ENCODE peak calls at places on chromosomes 2 and 18, in seven cellular contexts. One of them, this sample, is unnamed.

GRCh38 chr2:86621290-86621943 is 2.2 kb downstream of the RNF103 start:
- DNase-seq in A549: no peak
- DNase-seq in HCT116: no peak
- DNase-seq in astrocyte of the spinal cord: peak
- DNase-seq in endodermal cell: no peak
- DNase-seq in OCI-LY7: peak
- DNase-seq in fibroblast of lung: peak
- DNase-seq in this sample: no peak

GRCh38 chr2:82120120-82120519 is 1815.6 kb upstream of the LRRTM1 start:
- DNase-seq in astrocyte of the spinal cord: no peak
- DNase-seq in OCI-LY7: no peak
- DNase-seq in A549: no peak
- DNase-seq in HCT116: no peak
- DNase-seq in endodermal cell: no peak
- DNase-seq in fibroblast of lung: no peak
- DNase-seq in this sample: no peak

GRCh38 chr2:145137211-145137610 is 617.3 kb upstream of the ZEB2 start:
- DNase-seq in astrocyte of the spinal cord: no peak
- DNase-seq in fibroblast of lung: no peak
- DNase-seq in HCT116: no peak
- DNase-seq in endodermal cell: no peak
- DNase-seq in OCI-LY7: no peak
- DNase-seq in A549: no peak
- DNase-seq in this sample: no peak

GRCh38 chr2:68721482-68722071 is 13.0 kb upstream of the ARHGAP25 start:
- DNase-seq in endodermal cell: no peak
- DNase-seq in astrocyte of the spinal cord: no peak
- DNase-seq in A549: no peak
- DNase-seq in fibroblast of lung: no peak
- DNase-seq in OCI-LY7: peak
- DNase-seq in HCT116: peak
- DNase-seq in this sample: no peak

GRCh38 chr18:74775239-74775638 is 177.6 kb downstream of the ZNF407 start:
- DNase-seq in endodermal cell: no peak
- DNase-seq in OCI-LY7: no peak
- DNase-seq in astrocyte of the spinal cord: peak
- DNase-seq in HCT116: no peak
- DNase-seq in fibroblast of lung: peak
- DNase-seq in A549: no peak
- DNase-seq in this sample: no peak

GRCh38 chr2:9757430-9758287 is 85.6 kb upstream of the TAF1B start:
- DNase-seq in astrocyte of the spinal cord: peak
- DNase-seq in OCI-LY7: no peak
- DNase-seq in HCT116: no peak
- DNase-seq in A549: no peak
- DNase-seq in fibroblast of lung: peak
- DNase-seq in endodermal cell: peak
- DNase-seq in this sample: peak

GRCh38 chr18:449374-449773 is 51.1 kb downstream of the COLEC12 start:
- DNase-seq in HCT116: peak
- DNase-seq in OCI-LY7: no peak
- DNase-seq in endodermal cell: peak
- DNase-seq in astrocyte of the spinal cord: no peak
- DNase-seq in A549: no peak
- DNase-seq in fibroblast of lung: no peak
- DNase-seq in this sample: no peak

GRCh38 chr18:49819768-49820662 is 6.7 kb upstream of the ACAA2 start:
- DNase-seq in endodermal cell: no peak
- DNase-seq in HCT116: no peak
- DNase-seq in fibroblast of lung: peak
- DNase-seq in OCI-LY7: no peak
- DNase-seq in A549: no peak
- DNase-seq in astrocyte of the spinal cord: no peak
- DNase-seq in this sample: no peak

GRCh38 chr2:183148967-183149366 is 24.7 kb downstream of the NUP35 start:
- DNase-seq in A549: no peak
- DNase-seq in HCT116: no peak
- DNase-seq in OCI-LY7: no peak
- DNase-seq in fibroblast of lung: no peak
- DNase-seq in endodermal cell: no peak
- DNase-seq in astrocyte of the spinal cord: peak
- DNase-seq in this sample: no peak

GRCh38 chr2:207330912-207331311 is 165.2 kb upstream of the KLF7 start:
- DNase-seq in HCT116: peak
- DNase-seq in endodermal cell: no peak
- DNase-seq in astrocyte of the spinal cord: peak
- DNase-seq in fibroblast of lung: peak
- DNase-seq in A549: peak
- DNase-seq in OCI-LY7: no peak
- DNase-seq in this sample: peak

GRCh38 chr2:160561551-160562280 is 68.1 kb upstream of the RBMS1 start:
- DNase-seq in astrocyte of the spinal cord: peak
- DNase-seq in fibroblast of lung: peak
- DNase-seq in endodermal cell: no peak
- DNase-seq in A549: no peak
- DNase-seq in OCI-LY7: no peak
- DNase-seq in HCT116: no peak
- DNase-seq in this sample: peak

GRCh38 chr2:17758123-17758522 is 4.2 kb downstream of the GEN1 start:
- DNase-seq in A549: no peak
- DNase-seq in fibroblast of lung: no peak
- DNase-seq in HCT116: no peak
- DNase-seq in endodermal cell: no peak
- DNase-seq in OCI-LY7: no peak
- DNase-seq in astrocyte of the spinal cord: no peak
- DNase-seq in this sample: no peak

GRCh38 chr2:100192825-100193224 is 50.4 kb upstream of the AFF3 start:
- DNase-seq in astrocyte of the spinal cord: no peak
- DNase-seq in HCT116: no peak
- DNase-seq in A549: no peak
- DNase-seq in OCI-LY7: no peak
- DNase-seq in endodermal cell: no peak
- DNase-seq in fibroblast of lung: no peak
- DNase-seq in this sample: no peak

GRCh38 chr2:34419856-34420255 is 820.8 kb upstream of the FAM98A start:
- DNase-seq in HCT116: no peak
- DNase-seq in astrocyte of the spinal cord: no peak
- DNase-seq in fibroblast of lung: peak
- DNase-seq in endodermal cell: no peak
- DNase-seq in OCI-LY7: no peak
- DNase-seq in A549: no peak
- DNase-seq in this sample: peak

GRCh38 chr18:48889115-48889941 is 61.4 kb downstream of the SMAD7 start:
- DNase-seq in OCI-LY7: no peak
- DNase-seq in HCT116: no peak
- DNase-seq in astrocyte of the spinal cord: no peak
- DNase-seq in endodermal cell: peak
- DNase-seq in fibroblast of lung: no peak
- DNase-seq in A549: no peak
- DNase-seq in this sample: no peak

GRCh38 chr2:11870584-11870983 is 124.2 kb downstream of the LPIN1 start:
- DNase-seq in fibroblast of lung: no peak
- DNase-seq in astrocyte of the spinal cord: no peak
- DNase-seq in OCI-LY7: no peak
- DNase-seq in endodermal cell: no peak
- DNase-seq in HCT116: no peak
- DNase-seq in A549: no peak
- DNase-seq in this sample: no peak
- H3K4me3 ChIP-seq in fibroblast of lung: no peak
- H3K4me3 ChIP-seq in astrocyte of the spinal cord: no peak
- H3K4me3 ChIP-seq in OCI-LY7: no peak
- H3K4me3 ChIP-seq in endodermal cell: no peak
- H3K4me3 ChIP-seq in HCT116: no peak
- H3K4me3 ChIP-seq in A549: no peak
- H3K4me3 ChIP-seq in this sample: no peak

GRCh38 chr2:15943378-15943851 is 3.1 kb downstream of the MYCN start:
- DNase-seq in OCI-LY7: no peak
- DNase-seq in astrocyte of the spinal cord: no peak
- DNase-seq in endodermal cell: peak
- DNase-seq in fibroblast of lung: no peak
- DNase-seq in HCT116: no peak
- DNase-seq in A549: peak
- DNase-seq in this sample: no peak
- H3K4me3 ChIP-seq in OCI-LY7: no peak
- H3K4me3 ChIP-seq in astrocyte of the spinal cord: no peak
- H3K4me3 ChIP-seq in endodermal cell: peak
- H3K4me3 ChIP-seq in fibroblast of lung: no peak
- H3K4me3 ChIP-seq in HCT116: no peak
- H3K4me3 ChIP-seq in A549: no peak
- H3K4me3 ChIP-seq in this sample: peak

GRCh38 chr2:218397502-218398436 is 1.9 kb upstream of the CTDSP1 start:
- DNase-seq in HCT116: peak
- DNase-seq in fibroblast of lung: peak
- DNase-seq in OCI-LY7: peak
- DNase-seq in A549: peak
- DNase-seq in endodermal cell: peak
- DNase-seq in astrocyte of the spinal cord: peak
- DNase-seq in this sample: peak
- H3K4me3 ChIP-seq in HCT116: peak
- H3K4me3 ChIP-seq in fibroblast of lung: peak
- H3K4me3 ChIP-seq in OCI-LY7: peak
- H3K4me3 ChIP-seq in A549: peak
- H3K4me3 ChIP-seq in endodermal cell: peak
- H3K4me3 ChIP-seq in astrocyte of the spinal cord: peak
- H3K4me3 ChIP-seq in this sample: peak

GRCh38 chr2:45643543-45644542 is 7.6 kb upstream of the PRKCE start:
- DNase-seq in fibroblast of lung: peak
- DNase-seq in A549: peak
- DNase-seq in HCT116: no peak
- DNase-seq in endodermal cell: peak
- DNase-seq in astrocyte of the spinal cord: peak
- DNase-seq in OCI-LY7: peak
- DNase-seq in this sample: peak
- H3K4me3 ChIP-seq in fibroblast of lung: peak
- H3K4me3 ChIP-seq in A549: peak
- H3K4me3 ChIP-seq in HCT116: peak
- H3K4me3 ChIP-seq in endodermal cell: peak
- H3K4me3 ChIP-seq in astrocyte of the spinal cord: peak
- H3K4me3 ChIP-seq in OCI-LY7: peak
- H3K4me3 ChIP-seq in this sample: peak

GRCh38 chr2:85600951-85601770 is 1.3 kb downstream of the TMEM150A start:
- DNase-seq in endodermal cell: peak
- DNase-seq in astrocyte of the spinal cord: no peak
- DNase-seq in HCT116: no peak
- DNase-seq in A549: no peak
- DNase-seq in fibroblast of lung: no peak
- DNase-seq in OCI-LY7: no peak
- DNase-seq in this sample: no peak
- H3K4me3 ChIP-seq in endodermal cell: peak
- H3K4me3 ChIP-seq in astrocyte of the spinal cord: peak
- H3K4me3 ChIP-seq in HCT116: peak
- H3K4me3 ChIP-seq in A549: peak
- H3K4me3 ChIP-seq in fibroblast of lung: peak
- H3K4me3 ChIP-seq in OCI-LY7: no peak
- H3K4me3 ChIP-seq in this sample: no peak

GRCh38 chr2:231643494-231643888 is 50.8 kb downstream of the TEX44 start:
- DNase-seq in fibroblast of lung: no peak
- DNase-seq in astrocyte of the spinal cord: no peak
- DNase-seq in endodermal cell: no peak
- DNase-seq in A549: no peak
- DNase-seq in OCI-LY7: peak
- DNase-seq in HCT116: no peak
- DNase-seq in this sample: no peak

GRCh38 chr2:231642631-231643493 is 50.2 kb downstream of the TEX44 start:
- DNase-seq in OCI-LY7: peak
- DNase-seq in astrocyte of the spinal cord: peak
- DNase-seq in A549: peak
- DNase-seq in fibroblast of lung: peak
- DNase-seq in endodermal cell: no peak
- DNase-seq in HCT116: peak
- DNase-seq in this sample: peak

GRCh38 chr2:231644426-231644825 is 51.8 kb downstream of the TEX44 start:
- DNase-seq in astrocyte of the spinal cord: no peak
- DNase-seq in OCI-LY7: no peak
- DNase-seq in HCT116: no peak
- DNase-seq in fibroblast of lung: no peak
- DNase-seq in endodermal cell: no peak
- DNase-seq in A549: no peak
- DNase-seq in this sample: no peak

GRCh38 chr2:231640646-231641111 is 48.0 kb downstream of the TEX44 start:
- DNase-seq in fibroblast of lung: peak
- DNase-seq in HCT116: peak
- DNase-seq in endodermal cell: no peak
- DNase-seq in A549: peak
- DNase-seq in OCI-LY7: no peak
- DNase-seq in astrocyte of the spinal cord: peak
- DNase-seq in this sample: peak

DNA sequence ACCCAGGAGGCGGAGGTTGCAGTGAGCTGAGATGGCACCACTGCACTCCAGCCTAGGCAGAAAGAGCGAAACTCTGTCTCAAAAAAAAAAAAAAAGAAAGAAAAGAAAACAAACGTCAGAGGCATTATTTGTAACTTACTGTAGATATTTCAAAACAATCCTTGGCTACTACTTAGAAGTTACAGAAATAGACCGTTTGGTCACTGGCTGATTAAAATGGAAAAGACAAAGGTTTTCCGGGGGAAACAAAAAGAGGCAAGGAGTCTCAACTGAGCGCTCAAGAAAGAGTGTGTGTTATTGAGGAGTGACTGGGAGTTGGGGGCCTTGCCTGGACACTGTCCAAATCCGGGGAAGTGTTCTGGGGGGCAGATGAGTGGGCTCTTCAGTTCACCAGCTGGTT is 47.6 kb downstream of the TEX44 start:
- DNase-seq in A549: no peak
- DNase-seq in endodermal cell: no peak
- DNase-seq in astrocyte of the spinal cord: no peak
- DNase-seq in HCT116: no peak
- DNase-seq in OCI-LY7: no peak
- DNase-seq in fibroblast of lung: no peak
- DNase-seq in this sample: no peak
- H3K4me3 ChIP-seq in A549: no peak
- H3K4me3 ChIP-seq in endodermal cell: no peak
- H3K4me3 ChIP-seq in astrocyte of the spinal cord: no peak
- H3K4me3 ChIP-seq in HCT116: peak
- H3K4me3 ChIP-seq in OCI-LY7: no peak
- H3K4me3 ChIP-seq in fibroblast of lung: no peak
- H3K4me3 ChIP-seq in this sample: no peak

GRCh38 chr18:10088734-10089133 is 174.9 kb downstream of the VAPA start:
- DNase-seq in A549: no peak
- DNase-seq in OCI-LY7: no peak
- DNase-seq in astrocyte of the spinal cord: no peak
- DNase-seq in HCT116: no peak
- DNase-seq in endodermal cell: no peak
- DNase-seq in fibroblast of lung: no peak
- DNase-seq in this sample: no peak

GRCh38 chr18:10085876-10086275 is 172.1 kb downstream of the VAPA start:
- DNase-seq in endodermal cell: no peak
- DNase-seq in HCT116: no peak
- DNase-seq in astrocyte of the spinal cord: no peak
- DNase-seq in A549: no peak
- DNase-seq in fibroblast of lung: no peak
- DNase-seq in OCI-LY7: no peak
- DNase-seq in this sample: no peak

GRCh38 chr18:10086458-10086857 is 172.6 kb downstream of the VAPA start:
- DNase-seq in astrocyte of the spinal cord: no peak
- DNase-seq in HCT116: no peak
- DNase-seq in A549: no peak
- DNase-seq in endodermal cell: peak
- DNase-seq in fibroblast of lung: no peak
- DNase-seq in OCI-LY7: no peak
- DNase-seq in this sample: no peak

GRCh38 chr18:10081477-10081876 is 167.7 kb downstream of the VAPA start:
- DNase-seq in endodermal cell: no peak
- DNase-seq in OCI-LY7: no peak
- DNase-seq in astrocyte of the spinal cord: no peak
- DNase-seq in HCT116: no peak
- DNase-seq in A549: no peak
- DNase-seq in fibroblast of lung: no peak
- DNase-seq in this sample: no peak

GRCh38 chr18:10085405-10085804 is 171.6 kb downstream of the VAPA start:
- DNase-seq in fibroblast of lung: peak
- DNase-seq in endodermal cell: no peak
- DNase-seq in HCT116: no peak
- DNase-seq in astrocyte of the spinal cord: peak
- DNase-seq in A549: no peak
- DNase-seq in OCI-LY7: no peak
- DNase-seq in this sample: no peak
- H3K4me3 ChIP-seq in fibroblast of lung: no peak
- H3K4me3 ChIP-seq in endodermal cell: no peak
- H3K4me3 ChIP-seq in HCT116: no peak
- H3K4me3 ChIP-seq in astrocyte of the spinal cord: no peak
- H3K4me3 ChIP-seq in A549: no peak
- H3K4me3 ChIP-seq in OCI-LY7: no peak
- H3K4me3 ChIP-seq in this sample: no peak